ENCODE peak calls at places on chromosome 2, in five cellular contexts. O is Peyer's patch, U is heart left ventricle, A is prostate gland, K is colonic mucosa. G is an unnamed sample.

GRCh38 chr2:135182190-135182589 is 130.1 kb downstream of the RAB3GAP1 start:
- DNase-seq in O (no peak), U (no peak), A (no peak), K (no peak), G (no peak)

GRCh38 chr2:27687232-27687631 is 23.5 kb downstream of the SLC4A1AP start:
- DNase-seq in O (no peak), U (no peak), A (no peak), K (no peak), G (no peak)

GRCh38 chr2:64151498-64151897 is 7.3 kb upstream of the PELI1 start:
- DNase-seq in O (no peak), U (no peak), A (no peak), K (no peak), G (no peak)

GRCh38 chr2:4561206-4561605 is 857.8 kb downstream of the DCDC2C start:
- DNase-seq in O (no peak), U (no peak), A (no peak), K (no peak), G (no peak)

GRCh38 chr2:236679906-236680305 is 110.3 kb downstream of the ACKR3 start:
- DNase-seq in O (peak; percentile 22), U (no peak), A (peak; percentile 84), K (no peak), G (no peak)

GRCh38 chr2:45839388-45840251 is 188.1 kb downstream of the PRKCE start:
- DNase-seq in O (no peak), U (no peak), A (no peak), K (no peak), G (no peak)

GRCh38 chr2:134124047-134124753 is 129.7 kb upstream of the MGAT5 start:
- DNase-seq in O (peak; percentile 89), U (no peak), A (no peak), K (peak; percentile 77), G (no peak)

GRCh38 chr2:235711527-235711926 is 217.7 kb downstream of the AGAP1 start:
- DNase-seq in O (no peak), U (no peak), A (no peak), K (no peak), G (no peak)

GRCh38 chr2:230893338-230893737 is 28.6 kb downstream of the ITM2C start:
- DNase-seq in O (peak; percentile 69), U (peak; percentile 13), A (no peak), K (no peak), G (no peak)

GRCh38 chr2:106165556-106165955 is 28.5 kb downstream of the UXS1 start:
- DNase-seq in O (no peak), U (no peak), A (no peak), K (no peak), G (no peak)

GRCh38 chr2:26628561-26629345 is 12.4 kb downstream of the CIB4 start:
- DNase-seq in O (no peak), U (no peak), A (no peak), K (no peak), G (no peak)

GRCh38 chr2:186590538-186591441 is 934 bp downstream of the ITGAV start:
- DNase-seq in O (no peak), U (no peak), A (peak; percentile 48), K (peak; percentile 49), G (peak; percentile 19)

GRCh38 chr2:212863185-212863588 is 288.2 kb downstream of the IKZF2 start:
- DNase-seq in O (peak; percentile 45), U (no peak), A (no peak), K (peak; percentile 47), G (no peak)

GRCh38 chr2:190469770-190470169 is 61.6 kb downstream of the MFSD6 start:
- DNase-seq in O (no peak), U (peak; percentile 51), A (peak; percentile 69), K (peak; percentile 73), G (no peak)

GRCh38 chr2:223586261-223586660 is 15.9 kb downstream of the SCG2 start:
- DNase-seq in O (no peak), U (no peak), A (no peak), K (no peak), G (no peak)

GRCh38 chr2:222052934-222053367 is 245.8 kb downstream of the PAX3 start:
- DNase-seq in O (no peak), U (no peak), A (no peak), K (peak; percentile 33), G (no peak)

GRCh38 chr2:1863861-1864260 is 119.5 kb upstream of the PXDN start:
- DNase-seq in O (no peak), U (no peak), A (no peak), K (no peak), G (no peak)

GRCh38 chr2:209425082-209426071 is 1.5 kb downstream of the MAP2 start:
- DNase-seq in O (no peak), U (no peak), A (no peak), K (no peak), G (no peak)

GRCh38 chr2:16635796-16636699 is 29.6 kb downstream of the CYRIA start:
- DNase-seq in O (no peak), U (no peak), A (no peak), K (no peak), G (no peak)

GRCh38 chr2:40240067-40240466 is 211.8 kb downstream of the SLC8A1 start:
- DNase-seq in O (peak; percentile 61), U (peak; percentile 91), A (no peak), K (peak; percentile 67), G (no peak)

GRCh38 chr2:11695576-11695975 is 25.6 kb upstream of the NTSR2 start:
- DNase-seq in O (no peak), U (no peak), A (no peak), K (no peak), G (no peak)

GRCh38 chr2:40466926-40467325 is 15.0 kb upstream of the SLC8A1 start:
- DNase-seq in O (no peak), U (no peak), A (no peak), K (no peak), G (no peak)

GRCh38 chr2:68909793-68910674 is 38.8 kb upstream of the BMP10 start:
- DNase-seq in O (peak; percentile 93), U (peak; percentile 46), A (peak; percentile 69), K (peak; percentile 84), G (peak; percentile 61)

DNA sequence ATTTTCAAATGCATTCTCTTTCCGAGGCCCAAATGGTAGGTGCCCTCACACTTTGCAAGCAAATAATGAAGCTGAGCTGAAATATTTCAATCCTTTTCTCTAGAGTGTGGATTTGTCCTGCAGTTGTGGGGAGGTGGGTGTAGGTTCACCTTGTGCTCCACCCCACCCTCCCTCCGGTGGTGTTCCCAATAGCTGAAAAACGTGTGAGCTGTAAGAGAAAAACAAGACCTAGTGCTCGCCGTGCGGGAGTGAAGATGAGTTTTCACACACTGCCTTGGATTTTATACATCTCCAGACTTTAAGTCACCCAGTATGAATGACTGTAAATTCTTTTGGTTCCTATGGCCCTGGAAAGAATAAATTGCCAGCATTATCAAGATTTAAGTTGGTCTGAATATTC is 2.0 kb upstream of the SOX11 start:
- DNase-seq in O (no peak), U (no peak), A (no peak), K (no peak), G (no peak)
- H3K4me3 ChIP-seq in O (no peak overlapping the region), U (no peak overlapping the region), A (no peak overlapping the region), K (no peak overlapping the region), G (no peak overlapping the region)

DNA sequence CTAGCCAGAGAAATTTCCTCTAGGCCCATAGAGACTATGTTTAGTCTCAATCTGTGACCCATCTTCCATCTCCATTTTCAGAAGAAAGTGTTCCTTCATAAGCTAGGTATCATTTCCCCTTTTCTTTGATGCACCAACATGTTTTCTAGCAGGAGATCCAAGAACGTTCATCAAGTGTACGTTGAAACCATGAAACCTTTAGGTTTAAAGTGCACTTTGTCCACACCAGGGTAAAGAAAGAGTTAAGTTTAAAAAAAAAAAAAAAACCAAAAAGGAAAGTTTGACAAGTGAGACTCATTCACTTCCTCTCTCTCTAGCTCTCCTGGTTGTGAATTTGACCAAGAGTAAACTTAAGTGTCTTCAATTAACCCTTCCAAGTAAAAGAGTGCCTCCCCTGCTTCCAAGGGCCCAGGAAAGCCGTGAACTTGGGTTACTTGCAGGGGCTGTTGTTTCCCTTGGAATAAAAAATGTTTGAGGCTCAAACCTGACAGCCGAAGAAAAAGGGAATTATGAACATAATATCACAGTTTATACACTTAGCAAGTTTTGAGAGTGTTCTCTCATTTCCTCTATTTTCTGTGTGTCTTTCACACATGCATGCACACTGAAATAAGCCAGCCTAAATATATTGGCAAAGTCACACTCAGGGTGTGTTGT is 56.7 kb downstream of the LBH start:
- DNase-seq in O (no peak), U (no peak), A (no peak), K (no peak), G (peak; percentile 14)
- H3K27ac ChIP-seq in O (no peak overlapping the region), U (no peak overlapping the region), A (no peak overlapping the region), K (no peak overlapping the region), G (no peak overlapping the region)

DNA sequence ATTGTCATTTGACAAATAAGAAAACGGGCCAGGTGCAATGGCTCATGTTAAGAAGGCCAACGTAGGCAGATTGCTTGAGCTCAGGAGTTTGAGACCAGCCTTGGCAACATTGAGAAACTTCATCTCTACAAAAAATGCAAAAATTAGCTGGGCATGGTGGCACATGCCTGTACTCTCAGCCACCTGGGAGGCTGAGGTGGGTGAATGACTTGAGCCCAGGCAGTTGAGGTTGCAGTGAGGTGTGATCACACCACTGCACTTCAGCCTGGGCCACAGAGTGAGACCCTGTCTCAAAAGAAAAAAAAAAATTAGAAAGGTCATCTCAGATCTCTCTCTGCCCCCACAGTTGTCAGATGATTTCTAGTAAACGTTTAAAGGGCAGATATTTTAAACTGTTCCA is 4.4 kb downstream of the SESTD1 start:
- DNase-seq in O (no peak), U (no peak), A (no peak), K (no peak), G (no peak)
- H3K4me1 ChIP-seq in O (peaks cover 8% of the 10 kb centered on the region), U (peaks cover 14% of the 10 kb centered on the region), A (no peaks in the 10 kb centered on the region), K (no peaks in the 10 kb centered on the region), G (no peaks in the 10 kb centered on the region)

DNA sequence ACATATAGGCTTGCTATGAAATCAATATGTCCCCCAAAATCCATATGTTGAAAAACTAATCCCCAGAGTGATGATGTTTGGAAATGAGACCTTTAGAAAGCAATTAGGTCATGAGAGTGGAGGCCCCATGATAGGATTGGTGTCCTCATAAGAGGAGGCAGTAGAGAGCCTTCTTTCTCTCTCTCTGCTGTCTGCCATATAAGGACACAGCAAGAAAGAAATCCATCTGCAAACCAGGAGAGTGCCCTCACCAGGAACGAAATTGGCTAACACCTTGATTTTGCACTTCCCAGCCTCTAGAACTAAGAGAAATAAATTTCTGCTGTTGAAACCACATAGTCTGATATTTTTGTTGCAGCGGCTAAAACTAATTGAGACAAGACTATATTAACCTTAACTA is 89.5 kb downstream of the NBAS start:
- DNase-seq in O (no peak), U (no peak), A (no peak), K (no peak), G (no peak)
- H3K4me3 ChIP-seq in O (no peak overlapping the region), U (no peak overlapping the region), A (no peak overlapping the region), K (no peak overlapping the region), G (no peak overlapping the region)

GRCh38 chr2:6068441-6068935 is 376.3 kb downstream of the SOX11 start:
- DNase-seq in O (no peak), U (no peak), A (no peak), K (no peak), G (no peak)
- H3K27ac ChIP-seq in O (no peak overlapping the region), U (no peak overlapping the region), A (no peak overlapping the region), K (no peak overlapping the region), G (no peak overlapping the region)

G was measured in naive thymus-derived CD4-positive, alpha-beta T cell.